ENCODE peak calls at places on chromosomes 12 and 14, in four cellular contexts. B is fibroblast of villous mesenchyme; M is stimulated activated CD4-positive, alpha-beta T cell treated with anti-CD3 and anti-CD28 coated beads, Interleukin-12 subunit alpha, Interleukin-12 subunit beta, amount 100 ng/mL, for 4 hours; G is NCI-H1092 treated with DMSO at 0.1 percent for 48 hours. C is an unnamed sample.

GRCh38 chr12:131133015-131133905 is 179.6 kb downstream of the ADGRD1 start:
- DNase-seq in B (peak), G (no peak), M (no peak), C (peak)

GRCh38 chr12:45973526-45973925 is 16.8 kb downstream of the SCAF11 start:
- DNase-seq in M (no peak), B (no peak), G (no peak), C (no peak)

GRCh38 chr12:61018571-61018970 is 1241.6 kb upstream of the USP15 start:
- DNase-seq in M (no peak), B (no peak), G (no peak), C (no peak)

GRCh38 chr14:21846227-21846885 is 172.7 kb upstream of the OR4E1 start:
- DNase-seq in M (peak), G (no peak), B (no peak), C (peak)

GRCh38 chr12:52438305-52439301 is 4.4 kb upstream of the KRT75 start:
- DNase-seq in G (no peak), B (no peak), M (no peak), C (no peak)

GRCh38 chr14:102462391-102462790 is 47.2 kb downstream of the ANKRD9 start:
- DNase-seq in M (no peak), G (no peak), B (no peak), C (no peak)

GRCh38 chr12:55780695-55781094 is 36.8 kb downstream of the SARNP start:
- DNase-seq in G (no peak), B (peak), M (no peak), C (no peak)

GRCh38 chr14:79037593-79037992 is 867.4 kb downstream of the NRXN3 start:
- DNase-seq in G (no peak), M (no peak), B (no peak), C (no peak)

GRCh38 chr12:80293347-80293746 is 150.7 kb upstream of the PTPRQ start:
- DNase-seq in M (no peak), B (no peak), G (no peak), C (no peak)

GRCh38 chr14:57254884-57255283 is 13.8 kb downstream of the EXOC5 start:
- DNase-seq in G (no peak), M (no peak), B (no peak), C (no peak)

GRCh38 chr14:31360919-31361662 is 59.3 kb downstream of the HEATR5A start:
- DNase-seq in G (no peak), B (no peak), M (no peak), C (no peak)

GRCh38 chr14:105411017-105411941 is 8.3 kb upstream of the MTA1 start:
- DNase-seq in G (peak), M (peak), B (peak), C (no peak)

GRCh38 chr14:31090872-31091764 is 64.9 kb upstream of the STRN3 start:
- DNase-seq in G (peak), M (no peak), B (peak), C (peak)

GRCh38 chr14:105013150-105013787 is 7.6 kb downstream of the CDCA4 start:
- DNase-seq in M (no peak), B (no peak), G (peak), C (no peak)

GRCh38 chr14:61642246-61642982 is 52.9 kb upstream of the HIF1A start:
- DNase-seq in G (no peak), M (no peak), B (peak), C (no peak)

GRCh38 chr12:6154730-6155459 is 30.4 kb upstream of the VWF start:
- DNase-seq in M (no peak), G (no peak), B (peak), C (peak)

GRCh38 chr12:75662501-75663159 is 151.2 kb upstream of the KRR1 start:
- DNase-seq in B (no peak), G (no peak), M (no peak), C (no peak)

GRCh38 chr14:94483729-94484275 is 7.8 kb upstream of the SERPINA9 start:
- DNase-seq in G (no peak), M (no peak), B (no peak), C (no peak)

GRCh38 chr12:19847294-19848059 is 408.2 kb downstream of the AEBP2 start:
- DNase-seq in M (no peak), B (peak), G (no peak), C (no peak)

GRCh38 chr12:120399531-120399930 is 30.6 kb upstream of the MSI1 start:
- DNase-seq in M (no peak), B (peak), G (no peak), C (no peak)

GRCh38 chr14:103067231-103067954 is 10.0 kb upstream of the CDC42BPB start:
- DNase-seq in B (peak), M (no peak), G (no peak), C (no peak)

GRCh38 chr12:54082402-54082892 is 28.8 kb downstream of the HOXC4 start:
- DNase-seq in B (peak), M (peak), G (peak), C (peak)

GRCh38 chr14:87869619-87870583 is 123.1 kb downstream of the GALC start:
- DNase-seq in G (no peak), M (no peak), B (peak), C (no peak)

GRCh38 chr12:96502949-96503532 is 13.7 kb downstream of the CFAP54 start:
- DNase-seq in G (no peak), M (no peak), B (no peak), C (no peak)

GRCh38 chr14:35285168-35285990 is 6.8 kb upstream of the PSMA6 start:
- DNase-seq in M (no peak), B (no peak), G (no peak), C (no peak)

GRCh38 chr12:54392485-54393349 is 8.2 kb upstream of the ZNF385A start:
- DNase-seq in M (no peak), G (no peak), B (no peak), C (no peak)